ENCODE peak calls at places on chromosomes 6 and 20, in four cellular contexts. One of them, this sample, is unnamed.

GRCh38 chr6:35080821-35081425 is 60.2 kb downstream of the TCP11 start:
- DNase-seq in A673: no peak
- DNase-seq in PC-3: no peak
- DNase-seq in hepatocyte: no peak
- DNase-seq in this sample: no peak

GRCh38 chr6:136923116-136923953 is 1.2 kb downstream of the SLC35D3 start:
- DNase-seq in hepatocyte: peak; percentile 6
- DNase-seq in PC-3: no peak
- DNase-seq in A673: no peak
- DNase-seq in this sample: no peak

GRCh38 chr6:135030056-135030473 is 24.6 kb downstream of the HBS1L start:
- DNase-seq in hepatocyte: no peak
- DNase-seq in PC-3: no peak
- DNase-seq in A673: no peak
- DNase-seq in this sample: no peak

GRCh38 chr6:157989541-157990289 is 8.1 kb downstream of the SYNJ2 start:
- DNase-seq in A673: peak; percentile 71
- DNase-seq in PC-3: peak; percentile 86
- DNase-seq in hepatocyte: peak; percentile 53
- DNase-seq in this sample: no peak

GRCh38 chr6:44080561-44081521 is 46.4 kb downstream of the MRPL14 start:
- DNase-seq in hepatocyte: no peak
- DNase-seq in A673: no peak
- DNase-seq in PC-3: no peak
- DNase-seq in this sample: no peak

GRCh38 chr20:16707674-16708073 is 22.2 kb upstream of the SNRPB2 start:
- DNase-seq in A673: no peak
- DNase-seq in PC-3: peak; percentile 5
- DNase-seq in hepatocyte: no peak
- DNase-seq in this sample: no peak

GRCh38 chr6:46062312-46062711 is 46.7 kb upstream of the CLIC5 start:
- DNase-seq in A673: no peak
- DNase-seq in hepatocyte: peak; percentile 69
- DNase-seq in PC-3: peak; percentile 62
- DNase-seq in this sample: peak; percentile 72

GRCh38 chr6:106114492-106114891 is 28.4 kb downstream of the PRDM1 start:
- DNase-seq in PC-3: no peak
- DNase-seq in A673: no peak
- DNase-seq in hepatocyte: no peak
- DNase-seq in this sample: no peak

GRCh38 chr6:79702701-79703100 is 71.6 kb downstream of the SH3BGRL2 start:
- DNase-seq in PC-3: no peak
- DNase-seq in hepatocyte: no peak
- DNase-seq in A673: no peak
- DNase-seq in this sample: no peak

GRCh38 chr6:70108230-70108629 is 194.7 kb downstream of the COL9A1 start:
- DNase-seq in PC-3: peak; percentile 54
- DNase-seq in A673: peak; percentile 72
- DNase-seq in hepatocyte: peak; percentile 49
- DNase-seq in this sample: no peak

GRCh38 chr6:33552252-33552651 is 27.8 kb downstream of the BAK1 start:
- DNase-seq in PC-3: no peak
- DNase-seq in hepatocyte: no peak
- DNase-seq in A673: no peak
- DNase-seq in this sample: no peak

GRCh38 chr6:85186546-85187170 is 263.2 kb upstream of the NT5E start:
- DNase-seq in PC-3: peak; percentile 20
- DNase-seq in hepatocyte: no peak
- DNase-seq in A673: no peak
- DNase-seq in this sample: no peak

GRCh38 chr6:133128191-133128590 is 113.0 kb upstream of the EYA4 start:
- DNase-seq in A673: peak; percentile 30
- DNase-seq in PC-3: no peak
- DNase-seq in hepatocyte: no peak
- DNase-seq in this sample: no peak

GRCh38 chr6:13559968-13560650 is 14.3 kb upstream of the SIRT5 start:
- DNase-seq in hepatocyte: no peak
- DNase-seq in A673: peak; percentile 26
- DNase-seq in PC-3: peak; percentile 23
- DNase-seq in this sample: no peak

GRCh38 chr20:7770578-7770977 is 169.7 kb downstream of the HAO1 start:
- DNase-seq in A673: no peak
- DNase-seq in hepatocyte: no peak
- DNase-seq in PC-3: peak; percentile 73
- DNase-seq in this sample: no peak

GRCh38 chr6:44549516-44549915 is 162.0 kb downstream of the CDC5L start:
- DNase-seq in A673: no peak
- DNase-seq in PC-3: peak; percentile 35
- DNase-seq in hepatocyte: no peak
- DNase-seq in this sample: no peak

GRCh38 chr6:70298070-70298469 is 4.8 kb downstream of the COL9A1 start:
- DNase-seq in hepatocyte: no peak
- DNase-seq in A673: no peak
- DNase-seq in PC-3: no peak
- DNase-seq in this sample: no peak

GRCh38 chr6:149397384-149397783 is 2.7 kb upstream of the SUMO4 start:
- DNase-seq in A673: no peak
- DNase-seq in hepatocyte: no peak
- DNase-seq in PC-3: no peak
- DNase-seq in this sample: no peak

GRCh38 chr6:53793318-53793975 is 1.4 kb upstream of the LRRC1 start:
- DNase-seq in PC-3: peak; percentile 86
- DNase-seq in hepatocyte: peak; percentile 90
- DNase-seq in A673: peak; percentile 71
- DNase-seq in this sample: no peak

GRCh38 chr6:166341464-166341863 is 881 bp downstream of the SFT2D1 start:
- DNase-seq in hepatocyte: no peak
- DNase-seq in A673: no peak
- DNase-seq in PC-3: no peak
- DNase-seq in this sample: no peak

GRCh38 chr6:108531332-108531731 is 29.4 kb upstream of the FOXO3 start:
- DNase-seq in A673: no peak
- DNase-seq in PC-3: peak; percentile 21
- DNase-seq in hepatocyte: no peak
- DNase-seq in this sample: no peak

GRCh38 chr6:40378071-40378724 is 209.0 kb downstream of the LRFN2 start:
- DNase-seq in hepatocyte: no peak
- DNase-seq in A673: no peak
- DNase-seq in PC-3: no peak
- DNase-seq in this sample: no peak

GRCh38 chr20:11445891-11446290 is 471.8 kb upstream of the BTBD3 start:
- DNase-seq in PC-3: no peak
- DNase-seq in A673: no peak
- DNase-seq in hepatocyte: no peak
- DNase-seq in this sample: no peak

GRCh38 chr6:2688416-2689064 is 62.2 kb downstream of the MYLK4 start:
- DNase-seq in A673: no peak
- DNase-seq in PC-3: peak; percentile 91
- DNase-seq in hepatocyte: no peak
- DNase-seq in this sample: no peak

GRCh38 chr6:167759912-167760311 is 66.8 kb upstream of the AFDN start:
- DNase-seq in PC-3: no peak
- DNase-seq in hepatocyte: no peak
- DNase-seq in A673: no peak
- DNase-seq in this sample: no peak

GRCh38 chr6:137699036-137699683 is 167.9 kb upstream of the TNFAIP3 start:
- DNase-seq in A673: no peak
- DNase-seq in hepatocyte: no peak
- DNase-seq in PC-3: peak; percentile 23
- DNase-seq in this sample: no peak

GRCh38 chr20:4082406-4083102 is 67.2 kb upstream of the RNF24 start:
- DNase-seq in hepatocyte: peak; percentile 74
- DNase-seq in PC-3: peak; percentile 25
- DNase-seq in A673: peak; percentile 52
- DNase-seq in this sample: no peak

GRCh38 chr20:24736844-24737211 is 212.2 kb upstream of the CST7 start:
- DNase-seq in A673: no peak
- DNase-seq in hepatocyte: no peak
- DNase-seq in PC-3: no peak
- DNase-seq in this sample: no peak

GRCh38 chr20:44460795-44461141 is 14.9 kb upstream of the TTPAL start:
- DNase-seq in hepatocyte: peak; percentile 70
- DNase-seq in PC-3: peak; percentile 72
- DNase-seq in A673: peak; percentile 45
- DNase-seq in this sample: peak; percentile 6

GRCh38 chr6:123323419-123324329 is 313.1 kb downstream of the TRDN start:
- DNase-seq in PC-3: no peak
- DNase-seq in A673: peak; percentile 59
- DNase-seq in hepatocyte: peak; percentile 54
- DNase-seq in this sample: no peak

GRCh38 chr6:109242923-109243322 is 139.3 kb downstream of the CD164 start:
- DNase-seq in hepatocyte: no peak
- DNase-seq in PC-3: peak; percentile 61
- DNase-seq in A673: no peak
- DNase-seq in this sample: no peak

GRCh38 chr6:77416839-77417238 is 46.5 kb downstream of the HTR1B start:
- DNase-seq in PC-3: no peak
- DNase-seq in A673: no peak
- DNase-seq in hepatocyte: no peak
- DNase-seq in this sample: no peak

GRCh38 chr6:73134588-73134987 is 90.7 kb downstream of the KHDC1L start:
- DNase-seq in A673: peak; percentile 60
- DNase-seq in PC-3: peak; percentile 27
- DNase-seq in hepatocyte: peak; percentile 35
- DNase-seq in this sample: no peak

GRCh38 chr20:58113706-58114105 is 114.7 kb downstream of the ANKRD60 start:
- DNase-seq in PC-3: no peak
- DNase-seq in A673: no peak
- DNase-seq in hepatocyte: no peak
- DNase-seq in this sample: no peak

GRCh38 chr20:58112017-58112781 is 116.3 kb downstream of the ANKRD60 start:
- DNase-seq in PC-3: peak; percentile 98
- DNase-seq in A673: peak; percentile 61
- DNase-seq in hepatocyte: no peak
- DNase-seq in this sample: no peak

GRCh38 chr20:58109918-58110635 is 118.4 kb downstream of the ANKRD60 start:
- DNase-seq in PC-3: no peak
- DNase-seq in hepatocyte: no peak
- DNase-seq in A673: no peak
- DNase-seq in this sample: no peak

GRCh38 chr20:58109126-58109880 is 119.2 kb downstream of the ANKRD60 start:
- DNase-seq in PC-3: peak; percentile 96
- DNase-seq in A673: no peak
- DNase-seq in hepatocyte: no peak
- DNase-seq in this sample: no peak

GRCh38 chr20:58111340-58112016 is 117.0 kb downstream of the ANKRD60 start:
- DNase-seq in hepatocyte: no peak
- DNase-seq in PC-3: no peak
- DNase-seq in A673: no peak
- DNase-seq in this sample: no peak
- TF ChIP-seq CTCF in hepatocyte: no peak
- TF ChIP-seq CTCF in PC-3: no peak
- TF ChIP-seq CTCF in A673: no peak
- TF ChIP-seq CTCF in this sample: no peak

GRCh38 chr6:125533710-125534397 is 215.6 kb upstream of the HEY2 start:
- DNase-seq in A673: no peak
- DNase-seq in PC-3: no peak
- DNase-seq in hepatocyte: no peak
- DNase-seq in this sample: no peak

GRCh38 chr6:125537090-125537489 is 212.3 kb upstream of the HEY2 start:
- DNase-seq in PC-3: no peak
- DNase-seq in hepatocyte: no peak
- DNase-seq in A673: no peak
- DNase-seq in this sample: no peak

GRCh38 chr6:125539892-125540291 is 209.5 kb upstream of the HEY2 start:
- DNase-seq in PC-3: no peak
- DNase-seq in A673: no peak
- DNase-seq in hepatocyte: no peak
- DNase-seq in this sample: no peak

GRCh38 chr6:125529061-125529460 is 220.4 kb upstream of the HEY2 start:
- DNase-seq in PC-3: no peak
- DNase-seq in A673: no peak
- DNase-seq in hepatocyte: no peak
- DNase-seq in this sample: no peak

GRCh38 chr6:125534430-125535263 is 214.8 kb upstream of the HEY2 start:
- DNase-seq in A673: no peak
- DNase-seq in PC-3: no peak
- DNase-seq in hepatocyte: no peak
- DNase-seq in this sample: no peak
- TF ChIP-seq CTCF in A673: no peak
- TF ChIP-seq CTCF in PC-3: no peak
- TF ChIP-seq CTCF in hepatocyte: no peak
- TF ChIP-seq CTCF in this sample: no peak

GRCh38 chr6:113920663-113921267 is 50.2 kb downstream of the HDAC2 start:
- DNase-seq in hepatocyte: no peak
- DNase-seq in A673: no peak
- DNase-seq in PC-3: no peak
- DNase-seq in this sample: no peak

GRCh38 chr6:113927001-113927400 is 43.9 kb downstream of the HDAC2 start:
- DNase-seq in A673: no peak
- DNase-seq in PC-3: no peak
- DNase-seq in hepatocyte: no peak
- DNase-seq in this sample: peak; percentile 7

GRCh38 chr6:113924199-113924791 is 46.7 kb downstream of the HDAC2 start:
- DNase-seq in A673: no peak
- DNase-seq in PC-3: no peak
- DNase-seq in hepatocyte: no peak
- DNase-seq in this sample: no peak

GRCh38 chr6:113921299-113921904 is 49.5 kb downstream of the HDAC2 start:
- DNase-seq in PC-3: no peak
- DNase-seq in A673: no peak
- DNase-seq in hepatocyte: no peak
- DNase-seq in this sample: no peak
- TF ChIP-seq CTCF in PC-3: no peak
- TF ChIP-seq CTCF in A673: no peak
- TF ChIP-seq CTCF in hepatocyte: no peak
- TF ChIP-seq CTCF in this sample: no peak

DNA sequence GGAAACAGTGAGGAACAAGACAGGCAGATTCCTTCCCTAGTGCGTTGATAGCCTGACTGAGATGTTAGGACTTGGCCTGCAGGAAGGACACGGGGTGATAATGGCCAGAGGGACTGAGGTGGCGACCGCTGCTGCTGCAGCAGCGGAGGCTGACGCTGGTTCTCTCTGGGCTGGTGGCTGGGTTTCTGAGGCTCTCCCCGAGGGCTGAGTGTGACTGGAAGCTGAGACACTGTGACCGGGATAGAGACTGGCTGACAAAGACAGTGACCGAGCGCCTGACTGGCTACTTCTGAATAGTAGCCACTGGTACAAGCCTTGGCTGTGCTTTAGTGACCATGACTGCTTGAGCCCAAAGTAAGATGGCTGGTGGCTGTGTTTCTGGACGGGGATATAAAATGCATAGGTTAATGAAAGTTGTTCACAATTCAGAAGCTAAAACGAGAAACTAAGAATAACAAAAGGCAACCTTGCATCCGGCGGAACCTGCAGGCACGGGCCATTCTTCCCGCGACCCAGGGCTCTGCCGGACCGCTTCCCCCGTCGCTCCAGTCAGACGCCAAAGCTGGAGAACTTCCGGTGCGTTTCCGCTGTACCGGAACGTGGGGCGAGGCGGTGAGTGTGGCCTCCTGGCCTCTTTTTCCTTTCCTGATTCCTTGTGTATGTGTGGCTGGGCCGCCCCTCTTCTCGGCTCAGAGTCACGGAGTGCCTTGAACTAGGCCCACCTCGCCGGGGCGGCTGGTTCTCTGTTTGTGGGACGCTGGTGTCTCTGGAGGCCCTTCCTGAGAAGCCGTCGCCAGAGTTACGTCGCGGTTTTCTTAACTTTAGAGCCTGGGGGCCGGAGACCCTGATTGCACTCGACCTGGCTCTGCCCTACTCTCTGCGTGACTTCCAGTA is at the start of gene AAR2:
- DNase-seq in A673: peak; percentile 88
- DNase-seq in PC-3: peak; percentile 81
- DNase-seq in hepatocyte: peak; percentile 88
- DNase-seq in this sample: peak; percentile 37
- TF ChIP-seq CTCF in A673: no peak
- TF ChIP-seq CTCF in PC-3: no peak
- TF ChIP-seq CTCF in hepatocyte: no peak
- TF ChIP-seq CTCF in this sample: no peak